ENCODE peak calls at places on chromosomes 3 and 15, in five cellular contexts. L, S, N, X and M are unnamed samples.

GRCh38 chr15:82300883-82301282 is 38.3 kb downstream of the SAXO2 start:
- DNase-seq in S (no peak), N (no peak), X (no peak), L (no peak), M (no peak)

GRCh38 chr3:71579934-71580318 is 3.6 kb downstream of the FOXP1 start:
- DNase-seq in L (peak), N (no peak), S (no peak), X (no peak), M (peak)

GRCh38 chr3:126998728-126999127 is 15.8 kb downstream of the PLXNA1 start:
- DNase-seq in X (no peak), L (no peak), N (no peak), S (no peak), M (no peak)

GRCh38 chr15:85482896-85483295 is 102.5 kb downstream of the AKAP13 start:
- DNase-seq in S (no peak), X (no peak), L (peak), N (no peak), M (no peak)

GRCh38 chr3:45724919-45725318 is 35.7 kb downstream of the SACM1L start:
- DNase-seq in S (no peak), L (no peak), N (no peak), X (no peak), M (no peak)

GRCh38 chr3:66233033-66233432 is 12.2 kb downstream of the SLC25A26 start:
- DNase-seq in N (no peak), X (no peak), S (no peak), L (no peak), M (no peak)

GRCh38 chr15:61780278-61780677 is 280.0 kb downstream of the VPS13C start:
- DNase-seq in N (no peak), S (no peak), L (no peak), X (no peak), M (no peak)

GRCh38 chr3:34727700-34728099 is 911.6 kb upstream of the ARPP21 start:
- DNase-seq in S (no peak), X (no peak), L (no peak), N (no peak), M (no peak)

GRCh38 chr3:143302638-143303171 is 183.1 kb downstream of the CHST2 start:
- DNase-seq in X (no peak), L (peak), S (peak), N (no peak), M (no peak)

GRCh38 chr15:70602281-70602680 is 161.1 kb downstream of the UACA start:
- DNase-seq in L (no peak), S (no peak), N (no peak), X (no peak), M (no peak)

GRCh38 chr3:128339491-128340012 is 127.1 kb downstream of the DNAJB8 start:
- DNase-seq in S (no peak), L (no peak), N (no peak), X (no peak), M (no peak)

GRCh38 chr15:38147246-38147645 is 105.4 kb upstream of the SPRED1 start:
- DNase-seq in X (no peak), N (no peak), L (no peak), S (no peak), M (no peak)

GRCh38 chr3:181715601-181716340 is 4.0 kb downstream of the SOX2 start:
- DNase-seq in S (no peak), X (no peak), N (no peak), L (no peak), M (no peak)